ENCODE peak calls at places on chromosome 1, in seven cellular contexts. P is RCC 7860; K is mucosa of descending colon; R is KBM-7; B is astrocyte of the hippocampus; N is KG1; W is stimulated activated CD8-positive, alpha-beta memory T cell treated with anti-CD3 and anti-CD28 coated beads, Interleukin-2, amount 100 ng/mL, for 48 hours. X is an unnamed sample.

GRCh38 chr1:4110888-4111287 is 210.8 kb upstream of the C1orf174 start:
- DNase-seq in P (no peak), K (no peak), R (no peak), B (no peak), N (no peak), W (no peak), X (no peak)

GRCh38 chr1:175192111-175192629 is 406 bp downstream of the KIAA0040 start:
- DNase-seq in P (no peak), K (peak; percentile 86), R (peak; percentile 63), B (peak; percentile 46), N (no peak), W (no peak), X (no peak)

GRCh38 chr1:155759966-155760630 is 71.2 kb downstream of the DAP3 start:
- DNase-seq in P (no peak), K (no peak), R (no peak), B (peak; percentile 11), N (no peak), W (no peak), X (no peak)

GRCh38 chr1:32208463-32208862 is 426 bp upstream of the DCDC2B start:
- DNase-seq in P (no peak), K (no peak), R (no peak), B (no peak), N (no peak), W (no peak), X (no peak)

GRCh38 chr1:18211764-18212163 is 104.2 kb downstream of the IGSF21 start:
- DNase-seq in P (no peak), K (no peak), R (no peak), B (no peak), N (no peak), W (no peak), X (no peak)

GRCh38 chr1:226945106-226945857 is 5.2 kb downstream of the COQ8A start:
- DNase-seq in P (no peak), K (peak; percentile 82), R (no peak), B (peak; percentile 20), N (no peak), W (no peak), X (no peak)

GRCh38 chr1:209884665-209885117 is 53.3 kb upstream of the SYT14 start:
- DNase-seq in P (peak; percentile 99), K (peak; percentile 32), R (no peak), B (peak; percentile 98), N (no peak), W (peak; percentile 49), X (peak; percentile 39)

GRCh38 chr1:198132060-198132781 is 24.6 kb upstream of the NEK7 start:
- DNase-seq in P (no peak), K (no peak), R (peak; percentile 26), B (no peak), N (no peak), W (no peak), X (no peak)

GRCh38 chr1:58763214-58763613 is 20.6 kb downstream of the JUN start:
- DNase-seq in P (peak; percentile 50), K (no peak), R (no peak), B (peak; percentile 56), N (no peak), W (no peak), X (no peak)

X was measured in SK-N-MC.